ENCODE peak calls at places on chromosomes 13 and 19, in eight cellular contexts. One of them, this sample, is unnamed.

GRCh38 chr19:40257096-40257517 is 28.0 kb downstream of the AKT2 start:
- DNase-seq in ovary: no peak
- DNase-seq in SK-N-SH: no peak
- DNase-seq in A549: no peak
- DNase-seq in K562: no peak
- DNase-seq in transverse colon: no peak
- DNase-seq in tibial nerve: no peak
- DNase-seq in suprapubic skin: no peak
- DNase-seq in this sample: peak

GRCh38 chr19:10332158-10332964 is 968 bp downstream of the RAVER1 start:
- DNase-seq in ovary: no peak
- DNase-seq in SK-N-SH: no peak
- DNase-seq in A549: no peak
- DNase-seq in K562: no peak
- DNase-seq in transverse colon: peak
- DNase-seq in tibial nerve: no peak
- DNase-seq in suprapubic skin: no peak
- DNase-seq in this sample: no peak

GRCh38 chr13:30033681-30034447 is 183.4 kb upstream of the UBL3 start:
- DNase-seq in ovary: no peak
- DNase-seq in SK-N-SH: no peak
- DNase-seq in A549: peak
- DNase-seq in K562: no peak
- DNase-seq in transverse colon: no peak
- DNase-seq in tibial nerve: no peak
- DNase-seq in suprapubic skin: no peak
- DNase-seq in this sample: no peak

GRCh38 chr19:41327076-41327475 is 17.1 kb downstream of the CCDC97 start:
- DNase-seq in ovary: no peak
- DNase-seq in SK-N-SH: no peak
- DNase-seq in A549: no peak
- DNase-seq in K562: no peak
- DNase-seq in transverse colon: no peak
- DNase-seq in tibial nerve: no peak
- DNase-seq in suprapubic skin: no peak
- DNase-seq in this sample: no peak

GRCh38 chr19:46347985-46348384 is 1.1 kb downstream of the PPP5C start:
- DNase-seq in ovary: no peak
- DNase-seq in SK-N-SH: no peak
- DNase-seq in A549: no peak
- DNase-seq in K562: no peak
- DNase-seq in transverse colon: no peak
- DNase-seq in tibial nerve: no peak
- DNase-seq in suprapubic skin: no peak
- DNase-seq in this sample: no peak

GRCh38 chr19:17125052-17125727 is 49.6 kb downstream of the MYO9B start:
- DNase-seq in ovary: no peak
- DNase-seq in SK-N-SH: no peak
- DNase-seq in A549: no peak
- DNase-seq in K562: no peak
- DNase-seq in transverse colon: no peak
- DNase-seq in tibial nerve: no peak
- DNase-seq in suprapubic skin: no peak
- DNase-seq in this sample: no peak

GRCh38 chr19:45172611-45173208 is 5.3 kb downstream of the TRAPPC6A start:
- DNase-seq in ovary: no peak
- DNase-seq in SK-N-SH: no peak
- DNase-seq in A549: no peak
- DNase-seq in K562: no peak
- DNase-seq in transverse colon: no peak
- DNase-seq in tibial nerve: no peak
- DNase-seq in suprapubic skin: no peak
- DNase-seq in this sample: no peak

GRCh38 chr13:50149932-50150331 is 134.7 kb downstream of the KCNRG start:
- DNase-seq in ovary: no peak
- DNase-seq in SK-N-SH: no peak
- DNase-seq in A549: no peak
- DNase-seq in K562: peak
- DNase-seq in transverse colon: no peak
- DNase-seq in tibial nerve: peak
- DNase-seq in suprapubic skin: no peak
- DNase-seq in this sample: peak

GRCh38 chr13:53138369-53139036 is 109.9 kb downstream of the OLFM4 start:
- DNase-seq in ovary: no peak
- DNase-seq in SK-N-SH: no peak
- DNase-seq in A549: no peak
- DNase-seq in K562: no peak
- DNase-seq in transverse colon: no peak
- DNase-seq in tibial nerve: peak
- DNase-seq in suprapubic skin: no peak
- DNase-seq in this sample: no peak

GRCh38 chr13:66965146-66965545 is 265.0 kb downstream of the PCDH9 start:
- DNase-seq in ovary: no peak
- DNase-seq in SK-N-SH: no peak
- DNase-seq in A549: no peak
- DNase-seq in K562: no peak
- DNase-seq in transverse colon: no peak
- DNase-seq in tibial nerve: no peak
- DNase-seq in suprapubic skin: no peak
- DNase-seq in this sample: no peak

GRCh38 chr13:113906566-113906965 is 42.7 kb upstream of the GAS6 start:
- DNase-seq in ovary: peak
- DNase-seq in SK-N-SH: no peak
- DNase-seq in A549: no peak
- DNase-seq in K562: no peak
- DNase-seq in transverse colon: no peak
- DNase-seq in tibial nerve: no peak
- DNase-seq in suprapubic skin: no peak
- DNase-seq in this sample: peak

GRCh38 chr13:42378383-42378780 is 106.4 kb downstream of the AKAP11 start:
- DNase-seq in ovary: no peak
- DNase-seq in SK-N-SH: no peak
- DNase-seq in A549: no peak
- DNase-seq in K562: no peak
- DNase-seq in transverse colon: no peak
- DNase-seq in tibial nerve: no peak
- DNase-seq in suprapubic skin: no peak
- DNase-seq in this sample: no peak

GRCh38 chr19:3335431-3336350 is 30.7 kb upstream of the NFIC start:
- DNase-seq in ovary: peak
- DNase-seq in SK-N-SH: no peak
- DNase-seq in A549: no peak
- DNase-seq in K562: no peak
- DNase-seq in transverse colon: peak
- DNase-seq in tibial nerve: peak
- DNase-seq in suprapubic skin: peak
- DNase-seq in this sample: peak

GRCh38 chr13:110923777-110924638 is 9.1 kb upstream of the ANKRD10 start:
- DNase-seq in ovary: no peak
- DNase-seq in SK-N-SH: no peak
- DNase-seq in A549: no peak
- DNase-seq in K562: no peak
- DNase-seq in transverse colon: no peak
- DNase-seq in tibial nerve: no peak
- DNase-seq in suprapubic skin: no peak
- DNase-seq in this sample: no peak

GRCh38 chr13:21006141-21007005 is 55.0 kb downstream of the LATS2 start:
- DNase-seq in ovary: no peak
- DNase-seq in SK-N-SH: no peak
- DNase-seq in A549: no peak
- DNase-seq in K562: no peak
- DNase-seq in transverse colon: no peak
- DNase-seq in tibial nerve: no peak
- DNase-seq in suprapubic skin: no peak
- DNase-seq in this sample: no peak

GRCh38 chr19:55344444-55344843 is 4.8 kb downstream of the KMT5C start:
- DNase-seq in ovary: no peak
- DNase-seq in SK-N-SH: peak
- DNase-seq in A549: no peak
- DNase-seq in K562: no peak
- DNase-seq in transverse colon: no peak
- DNase-seq in tibial nerve: no peak
- DNase-seq in suprapubic skin: no peak
- DNase-seq in this sample: no peak

GRCh38 chr19:20035935-20036334 is 3.4 kb downstream of the ZNF682 start:
- DNase-seq in ovary: no peak
- DNase-seq in SK-N-SH: no peak
- DNase-seq in A549: no peak
- DNase-seq in K562: no peak
- DNase-seq in transverse colon: no peak
- DNase-seq in tibial nerve: no peak
- DNase-seq in suprapubic skin: no peak
- DNase-seq in this sample: no peak

GRCh38 chr13:99614465-99614885 is 113.2 kb downstream of the TM9SF2 start:
- DNase-seq in ovary: no peak
- DNase-seq in SK-N-SH: peak
- DNase-seq in A549: peak
- DNase-seq in K562: peak
- DNase-seq in transverse colon: peak
- DNase-seq in tibial nerve: no peak
- DNase-seq in suprapubic skin: no peak
- DNase-seq in this sample: peak

GRCh38 chr19:31574251-31574973 is 225.2 kb upstream of the TSHZ3 start:
- DNase-seq in ovary: no peak
- DNase-seq in SK-N-SH: no peak
- DNase-seq in A549: no peak
- DNase-seq in K562: no peak
- DNase-seq in transverse colon: no peak
- DNase-seq in tibial nerve: no peak
- DNase-seq in suprapubic skin: no peak
- DNase-seq in this sample: no peak

GRCh38 chr13:44267966-44268365 is 105.7 kb upstream of the SERP2 start:
- DNase-seq in ovary: no peak
- DNase-seq in SK-N-SH: no peak
- DNase-seq in A549: peak
- DNase-seq in K562: no peak
- DNase-seq in transverse colon: no peak
- DNase-seq in tibial nerve: no peak
- DNase-seq in suprapubic skin: no peak
- DNase-seq in this sample: no peak

GRCh38 chr19:43290568-43291359 is 21.4 kb upstream of the PSG9 start:
- DNase-seq in ovary: no peak
- DNase-seq in SK-N-SH: no peak
- DNase-seq in A549: peak
- DNase-seq in K562: no peak
- DNase-seq in transverse colon: no peak
- DNase-seq in tibial nerve: no peak
- DNase-seq in suprapubic skin: no peak
- DNase-seq in this sample: no peak

GRCh38 chr19:16822648-16823047 is 6.5 kb upstream of the SIN3B start:
- DNase-seq in ovary: no peak
- DNase-seq in SK-N-SH: no peak
- DNase-seq in A549: no peak
- DNase-seq in K562: no peak
- DNase-seq in transverse colon: no peak
- DNase-seq in tibial nerve: no peak
- DNase-seq in suprapubic skin: no peak
- DNase-seq in this sample: no peak

GRCh38 chr13:32737111-32737571 is 150.9 kb downstream of the PDS5B start:
- DNase-seq in ovary: no peak
- DNase-seq in SK-N-SH: no peak
- DNase-seq in A549: no peak
- DNase-seq in K562: no peak
- DNase-seq in transverse colon: no peak
- DNase-seq in tibial nerve: no peak
- DNase-seq in suprapubic skin: no peak
- DNase-seq in this sample: no peak

DNA sequence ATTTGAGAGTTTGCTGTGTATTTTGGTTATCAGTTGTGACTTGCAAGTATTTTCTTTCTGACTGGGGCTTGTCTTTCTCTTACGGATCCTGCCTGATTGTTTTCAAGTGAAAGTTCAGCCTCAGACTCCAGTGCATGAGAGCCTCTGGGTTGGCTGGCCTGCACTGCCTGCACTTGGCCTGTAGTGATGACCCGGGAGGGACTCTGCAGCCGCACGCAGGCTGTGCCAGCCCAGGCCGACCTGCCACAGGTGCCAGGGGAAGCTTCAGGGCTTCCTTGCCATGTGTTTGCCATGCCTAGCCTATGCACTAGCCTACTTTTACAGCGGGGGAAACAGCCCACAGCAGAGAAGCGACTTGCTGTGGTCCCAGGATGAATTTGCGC is 77.0 kb downstream of the KDM4B start:
- DNase-seq in ovary: no peak
- DNase-seq in SK-N-SH: no peak
- DNase-seq in A549: peak
- DNase-seq in K562: no peak
- DNase-seq in transverse colon: no peak
- DNase-seq in tibial nerve: no peak
- DNase-seq in suprapubic skin: no peak
- DNase-seq in this sample: peak
- TF ChIP-seq EP300 in ovary: no peak
- TF ChIP-seq EP300 in SK-N-SH: no peak
- TF ChIP-seq EP300 in A549: no peak
- TF ChIP-seq EP300 in K562: no peak
- TF ChIP-seq EP300 in transverse colon: no peak
- TF ChIP-seq EP300 in tibial nerve: no peak
- TF ChIP-seq EP300 in suprapubic skin: no peak
- TF ChIP-seq EP300 in this sample: no peak

GRCh38 chr13:101417043-101417406 is 717 bp upstream of the NALCN start:
- DNase-seq in ovary: no peak
- DNase-seq in SK-N-SH: peak
- DNase-seq in A549: peak
- DNase-seq in K562: no peak
- DNase-seq in transverse colon: no peak
- DNase-seq in tibial nerve: no peak
- DNase-seq in suprapubic skin: no peak
- DNase-seq in this sample: no peak
- TF ChIP-seq EP300 in ovary: no peak
- TF ChIP-seq EP300 in SK-N-SH: no peak
- TF ChIP-seq EP300 in A549: no peak
- TF ChIP-seq EP300 in K562: no peak
- TF ChIP-seq EP300 in transverse colon: no peak
- TF ChIP-seq EP300 in tibial nerve: no peak
- TF ChIP-seq EP300 in suprapubic skin: no peak
- TF ChIP-seq EP300 in this sample: no peak

GRCh38 chr19:29329460-29330134 is 116.6 kb upstream of the UQCRFS1 start:
- DNase-seq in ovary: no peak
- DNase-seq in SK-N-SH: no peak
- DNase-seq in A549: peak
- DNase-seq in K562: peak
- DNase-seq in transverse colon: no peak
- DNase-seq in tibial nerve: no peak
- DNase-seq in suprapubic skin: no peak
- DNase-seq in this sample: no peak
- TF ChIP-seq EP300 in ovary: no peak
- TF ChIP-seq EP300 in SK-N-SH: no peak
- TF ChIP-seq EP300 in A549: no peak
- TF ChIP-seq EP300 in K562: no peak
- TF ChIP-seq EP300 in transverse colon: no peak
- TF ChIP-seq EP300 in tibial nerve: no peak
- TF ChIP-seq EP300 in suprapubic skin: no peak
- TF ChIP-seq EP300 in this sample: no peak

DNA sequence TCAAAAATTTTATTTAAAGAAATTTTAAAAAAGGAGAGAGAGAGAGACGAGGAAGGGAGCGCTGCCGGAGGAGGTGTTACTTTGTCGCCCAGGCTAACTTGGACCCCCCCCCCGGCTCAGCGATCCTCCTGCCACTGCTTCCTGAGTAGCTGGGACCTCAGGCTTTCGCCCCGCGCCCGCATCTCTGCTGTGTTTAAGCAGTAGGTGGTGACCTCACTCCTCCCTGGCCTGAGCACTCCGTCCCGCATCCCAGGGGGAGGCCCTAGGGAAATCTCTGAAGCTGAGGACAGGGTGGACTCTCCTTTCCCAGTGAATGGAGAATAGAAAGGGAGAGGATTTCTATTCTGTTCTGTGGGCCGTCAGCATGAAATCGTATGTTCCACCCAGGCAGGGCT is 481 bp upstream of the ZNF845 start:
- DNase-seq in ovary: peak
- DNase-seq in SK-N-SH: peak
- DNase-seq in A549: no peak
- DNase-seq in K562: peak
- DNase-seq in transverse colon: peak
- DNase-seq in tibial nerve: peak
- DNase-seq in suprapubic skin: peak
- DNase-seq in this sample: peak
- TF ChIP-seq EP300 in ovary: no peak
- TF ChIP-seq EP300 in SK-N-SH: no peak
- TF ChIP-seq EP300 in A549: no peak
- TF ChIP-seq EP300 in K562: no peak
- TF ChIP-seq EP300 in transverse colon: no peak
- TF ChIP-seq EP300 in tibial nerve: no peak
- TF ChIP-seq EP300 in suprapubic skin: no peak
- TF ChIP-seq EP300 in this sample: no peak